ENCODE peak calls at places on chromosome 5, in nine cellular contexts. B is dorsolateral prefrontal cortex, C is vagina, T is lung, X is stomach, Q is spleen, D is gastrocnemius medialis, V is breast epithelium, S is adrenal gland. R is an unnamed sample.
A peak's percentile ranks its signal among the peaks of the same experiment; 100 is the strongest.

GRCh38 chr5:137461636-137462596 is 37.2 kb downstream of the SPOCK1 start:
- DNase-seq in T (no peak), Q (no peak), B (no peak), S (no peak), V (no peak), D (no peak), X (no peak), C (no peak), R (no peak)

GRCh38 chr5:148401604-148402003 is 17.8 kb downstream of the FBXO38 start:
- DNase-seq in D (no peak), C (no peak), T (no peak), X (no peak), S (no peak), B (no peak), V (no peak), Q (no peak), R (no peak)

GRCh38 chr5:132422720-132423442 is 53.4 kb downstream of the SLC22A5 start:
- DNase-seq in C (peak; percentile 85), B (no peak), T (no peak), X (peak; percentile 82), Q (peak; percentile 82), V (no peak), D (peak; percentile 87), S (peak; percentile 78), R (peak; percentile 87)

GRCh38 chr5:93299596-93300308 is 281.3 kb downstream of the NR2F1-AS1 start:
- DNase-seq in X (no peak), V (no peak), B (no peak), S (no peak), C (no peak), D (no peak), Q (no peak), T (no peak), R (no peak)

GRCh38 chr5:91182763-91183162 is 200.4 kb downstream of the ARRDC3 start:
- DNase-seq in S (peak; percentile 11), C (no peak), T (no peak), Q (no peak), B (no peak), V (no peak), X (no peak), D (peak; percentile 56), R (peak; percentile 47)

GRCh38 chr5:178327931-178328711 is 95.5 kb upstream of the PHYKPL start:
- DNase-seq in V (no peak), D (no peak), T (no peak), X (no peak), C (no peak), S (no peak), Q (peak; percentile 69), B (no peak), R (no peak)

GRCh38 chr5:50874277-50874984 is 208.0 kb downstream of the PARP8 start:
- DNase-seq in T (no peak), D (no peak), C (no peak), B (no peak), S (peak; percentile 27), X (no peak), V (no peak), Q (no peak), R (no peak)

GRCh38 chr5:67165524-67166459 is 30.8 kb downstream of the CD180 start:
- DNase-seq in S (peak; percentile 91), B (peak; percentile 83), V (peak; percentile 85), D (peak; percentile 72), X (peak; percentile 89), C (no peak), T (peak; percentile 86), Q (peak; percentile 95), R (peak; percentile 90)

GRCh38 chr5:132237141-132237540 is 9.5 kb upstream of the P4HA2 start:
- DNase-seq in B (peak; percentile 3), S (no peak), V (no peak), Q (peak; percentile 27), X (no peak), C (no peak), D (no peak), T (no peak), R (peak; percentile 3)

GRCh38 chr5:132476853-132477729 is 13.5 kb downstream of the IRF1 start:
- DNase-seq in T (no peak), S (no peak), D (no peak), B (no peak), Q (peak; percentile 80), C (no peak), X (no peak), V (no peak), R (peak; percentile 52)

GRCh38 chr5:74500037-74500917 is 140.3 kb downstream of the ENC1 start:
- DNase-seq in S (no peak), C (no peak), D (no peak), X (no peak), T (no peak), V (no peak), B (no peak), Q (no peak), R (no peak)

GRCh38 chr5:35354751-35355150 is 124.5 kb upstream of the PRLR start:
- DNase-seq in X (no peak), Q (no peak), D (no peak), B (no peak), V (no peak), T (no peak), C (no peak), S (no peak), R (no peak)

GRCh38 chr5:154779105-154779504 is 23.9 kb downstream of the LARP1 start:
- DNase-seq in C (no peak), T (no peak), Q (no peak), B (no peak), X (no peak), D (peak; percentile 83), S (peak; percentile 73), V (no peak), R (no peak)

DNA sequence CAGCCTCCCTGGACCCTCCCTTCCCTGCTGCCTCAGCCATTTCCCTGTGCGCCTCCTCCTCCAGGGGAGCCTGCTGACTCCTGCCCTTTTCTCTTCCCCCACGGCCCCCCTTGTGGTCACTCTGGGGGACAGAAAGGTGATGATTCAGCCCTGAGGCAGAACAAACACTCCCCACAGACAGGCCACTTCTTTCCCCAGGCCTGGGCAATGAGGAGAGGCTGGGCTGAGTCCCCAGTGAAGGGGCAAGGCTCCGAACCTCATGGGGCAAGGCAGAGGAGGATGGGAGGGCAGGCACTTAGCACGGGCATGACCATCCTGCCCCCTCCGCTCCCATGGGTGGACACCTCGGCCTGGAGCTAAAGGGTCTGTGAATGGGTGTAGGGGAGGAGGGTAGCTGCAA is 21.0 kb downstream of the CSF1R start:
- DNase-seq in S (peak; percentile 49), Q (peak; percentile 78), V (no peak), C (no peak), B (peak; percentile 18), X (no peak), T (no peak), D (no peak), R (peak; percentile 40)
- TF ChIP-seq CTCF in S (no peak), Q (no peak), V (no peak), C (no peak), B (no peak), X (no peak), T (no peak), D (no peak), R (no peak)

DNA sequence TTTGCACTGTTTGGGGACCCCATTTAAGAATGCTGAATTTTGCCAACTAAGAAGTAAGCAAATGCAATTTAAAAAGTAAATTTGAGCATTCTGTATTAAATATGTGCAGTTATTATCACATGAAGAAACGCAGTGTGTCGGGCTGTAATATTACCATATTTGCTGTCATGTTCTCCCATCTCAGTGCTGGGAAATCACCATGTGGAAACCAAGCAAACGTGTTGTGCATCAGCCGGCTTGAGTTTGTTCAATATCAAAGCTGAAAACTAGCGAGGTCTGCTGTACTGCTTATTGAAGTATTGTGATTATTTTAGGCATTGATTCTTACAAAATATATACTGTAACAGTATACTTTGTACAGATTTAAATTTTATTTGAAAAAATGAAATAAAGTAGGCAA is 2.6 kb downstream of the IGIP start:
- DNase-seq in C (no peak), V (no peak), B (no peak), S (no peak), Q (no peak), X (no peak), T (no peak), D (no peak), R (no peak)
- H3K27ac ChIP-seq in C (no peak overlapping the region), V (no peak overlapping the region), B (no peak overlapping the region), S (no peak overlapping the region), Q (no peak overlapping the region), X (no peak overlapping the region), T (no peak overlapping the region), D (no peak overlapping the region), R (no peak overlapping the region)

DNA sequence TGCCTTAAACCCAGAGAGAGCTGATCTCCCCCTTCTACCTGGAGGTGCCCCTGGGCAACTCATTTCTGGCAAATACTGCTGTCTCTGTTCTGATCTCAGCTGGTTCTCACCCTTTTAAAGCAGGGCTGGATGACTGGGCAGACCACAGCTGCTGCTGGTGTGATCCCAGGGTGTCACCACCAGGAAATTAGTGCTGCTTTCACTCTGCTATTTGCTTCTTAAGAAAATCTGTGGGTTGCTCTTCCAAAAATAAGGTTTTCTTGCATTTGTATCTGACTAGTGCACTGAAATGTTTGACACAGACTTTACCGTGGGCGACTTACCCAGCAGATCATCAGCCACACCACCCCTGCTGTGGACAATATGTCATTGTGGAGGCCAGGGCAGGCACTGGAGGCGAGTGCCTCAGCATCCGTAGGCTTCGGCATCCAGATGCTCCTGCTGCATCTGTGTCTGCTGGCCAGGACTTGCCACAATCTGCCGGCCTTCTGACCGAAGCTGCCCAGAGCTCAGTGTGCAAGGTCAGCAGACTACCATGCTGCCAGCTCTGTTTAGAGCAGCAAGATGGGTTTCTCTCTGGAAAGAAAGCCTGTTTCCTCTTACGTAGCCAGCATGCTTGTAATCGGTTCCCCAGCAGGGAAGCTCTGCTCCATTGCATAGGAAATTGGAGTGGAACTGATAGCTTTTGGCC is 13.6 kb downstream of the ARHGAP26 start:
- DNase-seq in C (no peak), B (no peak), S (peak; percentile 81), Q (no peak), V (no peak), T (no peak), D (peak; percentile 18), X (no peak), R (no peak)
- H3K4me3 ChIP-seq in C (peak overlapping the region; percentile 21), B (peak overlapping the region; percentile 28), S (no peak overlapping the region), Q (peak overlapping the region; percentile 37), V (peak overlapping the region; percentile 3), T (no peak overlapping the region), D (no peak overlapping the region), X (no peak overlapping the region), R (no peak overlapping the region)

GRCh38 chr5:160643588-160643987 is 208.4 kb downstream of the ATP10B start:
- DNase-seq in T (no peak), X (no peak), B (no peak), D (no peak), V (no peak), Q (no peak), S (no peak), C (no peak), R (no peak)

GRCh38 chr5:160651682-160652645 is 200.0 kb downstream of the ATP10B start:
- DNase-seq in T (no peak), C (no peak), X (no peak), Q (no peak), S (no peak), D (no peak), B (no peak), V (no peak), R (no peak)

GRCh38 chr5:160646033-160646432 is 206.0 kb downstream of the ATP10B start:
- DNase-seq in T (no peak), S (no peak), V (no peak), D (no peak), X (no peak), B (no peak), C (no peak), Q (no peak), R (no peak)

DNA sequence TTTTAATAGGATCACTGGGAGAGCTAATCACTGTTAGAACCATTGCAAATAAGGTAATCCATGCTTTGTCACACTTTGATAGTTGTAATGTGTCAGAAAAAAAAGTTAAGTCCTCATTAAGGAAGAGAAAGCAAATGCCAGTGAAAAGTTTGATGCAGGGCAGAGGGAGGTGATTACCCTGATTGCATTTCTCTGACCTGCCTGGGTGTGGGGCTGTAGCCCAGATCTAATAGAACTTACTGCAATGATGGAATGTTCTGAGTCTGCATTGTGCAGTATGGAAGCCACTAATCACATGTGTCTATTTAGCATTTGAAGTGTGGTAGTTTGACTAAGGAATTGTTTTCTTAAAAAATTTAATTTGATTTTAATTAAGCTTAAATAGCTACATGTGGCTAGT is 202.7 kb downstream of the ATP10B start:
- DNase-seq in B (no peak), T (no peak), X (no peak), V (no peak), Q (no peak), C (no peak), S (no peak), D (no peak), R (peak; percentile 35)
- TF ChIP-seq CTCF in B (no peak), T (no peak), X (no peak), V (no peak), Q (no peak), C (no peak), S (no peak), D (no peak), R (peak; percentile 15)

R was measured in transverse colon.